ENCODE peak calls at places on chromosomes 4 and X, in four cellular contexts. L is T-helper 2 cell, C is NCI-H774, R is activated B cell treated with CpG ODN at 0.5 μM for 24 hours. N is an unnamed sample.

GRCh38 chr4:39563448-39563847 is 36.2 kb upstream of the UGDH start:
- DNase-seq in R (no peak), L (no peak), C (no peak), N (no peak)

GRCh38 chrX:106035064-106035463 is 3.5 kb downstream of the SERPINA7 start:
- DNase-seq in R (no peak), C (no peak), L (no peak), N (no peak)

GRCh38 chrX:24117288-24117687 is 32.2 kb upstream of the ZFX start:
- DNase-seq in C (no peak), R (no peak), L (no peak), N (no peak)

GRCh38 chr4:40180356-40180755 is 16.5 kb upstream of the RHOH start:
- DNase-seq in C (no peak), R (no peak), L (no peak), N (no peak)

GRCh38 chr4:104577405-104577804 is 82.7 kb upstream of the CXXC4 start:
- DNase-seq in L (no peak), R (no peak), C (no peak), N (no peak)

GRCh38 chr4:60344908-60345307 is 855.2 kb upstream of the ADGRL3 start:
- DNase-seq in R (no peak), L (no peak), C (no peak), N (no peak)

GRCh38 chr4:39814403-39815185 is 116.7 kb downstream of the UBE2K start:
- DNase-seq in C (no peak), L (no peak), R (no peak), N (no peak)

GRCh38 chr4:5821665-5822358 is 71.1 kb downstream of the CRMP1 start:
- DNase-seq in R (no peak), L (no peak), C (no peak), N (no peak)

GRCh38 chr4:19298998-19299397 is 952.7 kb upstream of the SLIT2 start:
- DNase-seq in C (no peak), R (no peak), L (no peak), N (no peak)

GRCh38 chr4:182207806-182208483 is 35.3 kb upstream of the TENM3 start:
- DNase-seq in L (no peak), R (no peak), C (no peak), N (no peak)

GRCh38 chr4:37464373-37464772 is 219.8 kb downstream of the NWD2 start:
- DNase-seq in L (no peak), R (no peak), C (no peak), N (no peak)

GRCh38 chr4:85210353-85210752 is 243.9 kb upstream of the WDFY3 start:
- DNase-seq in L (no peak), C (no peak), R (no peak), N (no peak)

GRCh38 chr4:48222491-48222890 is 47.1 kb downstream of the TEC start:
- DNase-seq in R (no peak), C (no peak), L (no peak), N (no peak)

GRCh38 chrX:15233416-15234015 is 36.4 kb downstream of the ASB9 start:
- DNase-seq in R (no peak), L (no peak), C (no peak), N (no peak)

GRCh38 chr4:8035371-8035780 is 95.7 kb upstream of the AFAP1 start:
- DNase-seq in C (no peak), L (no peak), R (no peak), N (no peak)

GRCh38 chr4:120765271-120765985 is 157.1 kb downstream of the PRDM5 start:
- DNase-seq in R (no peak), L (no peak), C (no peak), N (no peak)

GRCh38 chr4:92100980-92101379 is 202.8 kb upstream of the GRID2 start:
- DNase-seq in L (no peak), R (no peak), C (peak), N (no peak)

GRCh38 chrX:49879656-49880277 is 483 bp downstream of the USP27X start:
- DNase-seq in L (no peak), R (no peak), C (no peak), N (no peak)

GRCh38 chrX:79140731-79141130 is 3.8 kb upstream of the GPR174 start:
- DNase-seq in C (no peak), L (no peak), R (no peak), N (no peak)

GRCh38 chrX:39967348-39967747 is 130.4 kb downstream of the BCOR start:
- DNase-seq in R (no peak), L (no peak), C (no peak), N (no peak)

GRCh38 chrX:40683245-40683644 is 35.9 kb upstream of the CXorf38 start:
- DNase-seq in C (no peak), R (no peak), L (no peak), N (no peak)

GRCh38 chr4:173289351-173289725 is 44.8 kb downstream of the HMGB2 start:
- DNase-seq in R (no peak), L (no peak), C (no peak), N (no peak)

GRCh38 chrX:66163849-66164401 is at the start of gene HEPH:
- DNase-seq in C (no peak), L (no peak), R (no peak), N (no peak)

GRCh38 chr4:40471923-40472322 is 136.8 kb downstream of the CHRNA9 start:
- DNase-seq in R (no peak), C (no peak), L (no peak), N (no peak)

GRCh38 chr4:181319629-181320028 is 923.6 kb upstream of the TENM3 start:
- DNase-seq in C (no peak), L (no peak), R (no peak), N (no peak)

GRCh38 chr4:42671431-42672194 is 14.7 kb upstream of the ATP8A1 start:
- DNase-seq in R (no peak), C (no peak), L (no peak), N (no peak)

GRCh38 chrX:29241831-29242230 is 654.6 kb downstream of the IL1RAPL1 start:
- DNase-seq in L (no peak), C (no peak), R (no peak), N (no peak)

GRCh38 chr4:15147709-15148651 is 145.7 kb downstream of the CPEB2 start:
- DNase-seq in C (no peak), L (no peak), R (no peak), N (no peak)

GRCh38 chr4:108885211-108885610 is 122.4 kb upstream of the ETNPPL start:
- DNase-seq in R (no peak), C (no peak), L (no peak), N (no peak)

GRCh38 chrX:154354013-154354412 is 20.4 kb downstream of the FLNA start:
- DNase-seq in L (no peak), C (no peak), R (no peak), N (peak)